ENCODE peak calls at places on chromosomes 11 and 22, in seven cellular contexts. W, I, Q, R, M, T and V are unnamed samples.
A peak's percentile ranks its signal among the peaks of the same experiment; 100 is the strongest.

GRCh38 chr11:75734491-75735180 is 17.0 kb downstream of the MOGAT2 start:
- DNase-seq in W (no peak), I (no peak), Q (no peak), R (no peak), M (no peak), T (peak; percentile 4), V (no peak)

GRCh38 chr11:324131-324530 is 3.5 kb upstream of the IFITM3 start:
- DNase-seq in W (no peak), I (no peak), Q (no peak), R (no peak), M (no peak), T (no peak), V (no peak)

GRCh38 chr11:126355926-126356897 is 726 bp downstream of the ST3GAL4 start:
- DNase-seq in W (peak; percentile 66), I (no peak), Q (no peak), R (peak; percentile 47), M (no peak), T (peak; percentile 46), V (no peak)

GRCh38 chr11:8679006-8679405 is 3.5 kb downstream of the TRIM66 start:
- DNase-seq in W (no peak), I (no peak), Q (no peak), R (no peak), M (no peak), T (no peak), V (no peak)

GRCh38 chr11:122140535-122140934 is 24.5 kb upstream of the BLID start:
- DNase-seq in W (no peak), I (no peak), Q (no peak), R (no peak), M (no peak), T (no peak), V (no peak)

GRCh38 chr11:34840736-34841386 is 75.3 kb downstream of the APIP start:
- DNase-seq in W (no peak), I (peak; percentile 55), Q (peak; percentile 8), R (no peak), M (no peak), T (peak; percentile 67), V (no peak)

GRCh38 chr11:8403310-8403709 is 139.6 kb upstream of the LMO1 start:
- DNase-seq in W (no peak), I (no peak), Q (no peak), R (no peak), M (no peak), T (no peak), V (no peak)

GRCh38 chr11:66264893-66265292 is 3.5 kb upstream of the RAB1B start:
- DNase-seq in W (no peak), I (peak; percentile 85), Q (no peak), R (no peak), M (no peak), T (peak; percentile 41), V (no peak)

GRCh38 chr11:13111813-13112130 is 102.7 kb downstream of the RASSF10 start:
- DNase-seq in W (no peak), I (no peak), Q (no peak), R (no peak), M (no peak), T (no peak), V (no peak)

GRCh38 chr22:45296628-45297297 is 12.0 kb downstream of the UPK3A start:
- DNase-seq in W (no peak), I (no peak), Q (peak; percentile 71), R (no peak), M (no peak), T (peak; percentile 35), V (peak; percentile 37)

GRCh38 chr22:19361501-19362103 is 69.9 kb downstream of the HIRA start:
- DNase-seq in W (no peak), I (no peak), Q (no peak), R (no peak), M (no peak), T (peak; percentile 83), V (no peak)

GRCh38 chr22:49494555-49494954 is 333.1 kb downstream of the BRD1 start:
- DNase-seq in W (no peak), I (no peak), Q (no peak), R (no peak), M (no peak), T (no peak), V (no peak)
- H3K9me3 ChIP-seq in W (no peaks in the 10 kb centered on the region), I (no peaks in the 10 kb centered on the region), Q (no peaks in the 10 kb centered on the region), R (no peaks in the 10 kb centered on the region), M (no peaks in the 10 kb centered on the region), T (no peaks in the 10 kb centered on the region), V (no peaks in the 10 kb centered on the region)

GRCh38 chr11:55342901-55343300 is at the start of gene OR4A16:
- DNase-seq in W (no peak), I (no peak), Q (no peak), R (no peak), M (no peak), T (no peak), V (no peak)

GRCh38 chr11:55345306-55345705 is 2.3 kb downstream of the OR4A16 start:
- DNase-seq in W (no peak), I (no peak), Q (no peak), R (no peak), M (no peak), T (no peak), V (no peak)
- H3K9me3 ChIP-seq in W (no peaks in the 10 kb centered on the region), I (peaks cover 65% of the 10 kb centered on the region), Q (peaks cover 6% of the 10 kb centered on the region), R (no peaks in the 10 kb centered on the region), M (no peaks in the 10 kb centered on the region), T (peaks cover 5% of the 10 kb centered on the region), V (peaks cover 17% of the 10 kb centered on the region)

DNA sequence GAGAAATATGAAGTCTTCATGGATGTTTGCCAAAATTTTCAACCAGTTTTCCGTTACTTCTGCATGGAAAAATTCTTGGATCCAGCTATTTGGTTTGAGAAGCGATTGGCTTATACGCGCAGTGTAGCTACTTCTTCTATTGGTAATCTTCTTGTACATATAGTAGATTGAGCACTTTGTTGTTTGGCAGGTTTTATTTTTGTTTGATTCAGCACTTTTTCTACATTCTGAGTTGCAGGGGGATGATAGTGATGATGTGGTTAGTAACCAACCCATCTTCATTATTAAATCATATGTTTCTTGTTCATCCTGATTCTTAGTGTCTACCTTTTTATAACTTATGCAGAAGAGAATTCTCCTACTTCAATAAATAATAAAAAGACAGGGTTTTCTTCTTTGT is 121.6 kb downstream of the C11orf65 start:
- DNase-seq in W (no peak), I (no peak), Q (no peak), R (no peak), M (no peak), T (no peak), V (no peak)
- H3K9me3 ChIP-seq in W (no peaks in the 10 kb centered on the region), I (no peaks in the 10 kb centered on the region), Q (no peaks in the 10 kb centered on the region), R (no peaks in the 10 kb centered on the region), M (no peaks in the 10 kb centered on the region), T (no peaks in the 10 kb centered on the region), V (no peaks in the 10 kb centered on the region)

GRCh38 chr22:22454997-22455396 is 53.5 kb downstream of the ZNF280B start:
- DNase-seq in W (no peak), I (no peak), Q (no peak), R (no peak), M (no peak), T (no peak), V (no peak)
- H3K9me3 ChIP-seq in W (peaks cover 33% of the 10 kb centered on the region), I (peaks cover 26% of the 10 kb centered on the region), Q (peaks cover 43% of the 10 kb centered on the region), R (peaks cover 13% of the 10 kb centered on the region), M (no peaks in the 10 kb centered on the region), T (peaks cover 36% of the 10 kb centered on the region), V (peaks cover 44% of the 10 kb centered on the region)

DNA sequence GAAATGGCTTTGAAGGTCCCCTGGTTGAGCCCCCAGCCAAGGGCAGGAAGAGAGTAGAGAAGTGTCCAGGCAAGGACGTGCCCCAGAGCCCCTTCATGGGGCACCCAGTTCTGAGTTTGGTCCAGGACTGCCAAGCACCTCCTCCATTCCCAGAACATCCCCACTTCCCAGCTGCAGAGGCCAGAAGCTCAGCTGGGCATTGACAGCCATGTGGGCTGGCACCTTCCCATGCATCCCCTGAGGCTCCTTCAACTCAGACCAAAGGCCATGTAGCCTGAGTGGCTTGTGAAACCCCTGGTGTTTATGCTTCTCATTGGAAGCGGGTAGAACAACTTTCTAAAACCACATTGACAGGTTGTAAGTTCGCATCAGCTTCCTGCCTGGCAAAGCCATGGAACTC is 789.6 kb downstream of the TBC1D22A start:
- DNase-seq in W (no peak), I (no peak), Q (no peak), R (no peak), M (no peak), T (no peak), V (no peak)
- H3K9me3 ChIP-seq in W (no peaks in the 10 kb centered on the region), I (peaks cover 82% of the 10 kb centered on the region), Q (no peaks in the 10 kb centered on the region), R (no peaks in the 10 kb centered on the region), M (no peaks in the 10 kb centered on the region), T (no peaks in the 10 kb centered on the region), V (no peaks in the 10 kb centered on the region)

DNA sequence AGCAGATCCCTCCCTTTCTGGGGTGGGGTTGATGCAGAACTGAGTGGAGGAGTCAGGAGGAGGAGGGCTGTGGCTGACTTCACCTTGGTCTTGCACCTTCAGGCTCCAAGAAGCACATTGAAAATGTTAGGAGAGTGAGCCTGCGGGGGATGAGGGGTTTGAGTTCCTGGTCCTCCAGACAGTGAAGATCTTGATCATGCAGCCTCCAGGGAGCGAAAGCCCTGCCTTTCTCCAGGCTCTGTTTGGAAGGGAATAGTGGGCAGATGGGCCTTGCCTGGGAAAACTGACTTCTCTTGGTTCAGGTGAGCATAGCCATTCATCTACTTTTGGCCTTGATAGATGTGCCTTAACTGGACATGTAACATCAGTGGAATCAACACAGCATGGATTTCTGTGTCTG is 267.6 kb upstream of the B3GAT1 start:
- DNase-seq in W (no peak), I (no peak), Q (no peak), R (no peak), M (no peak), T (no peak), V (no peak)
- H3K9me3 ChIP-seq in W (no peaks in the 10 kb centered on the region), I (no peaks in the 10 kb centered on the region), Q (no peaks in the 10 kb centered on the region), R (no peaks in the 10 kb centered on the region), M (no peaks in the 10 kb centered on the region), T (no peaks in the 10 kb centered on the region), V (no peaks in the 10 kb centered on the region)

GRCh38 chr11:3243880-3244279 is 11.7 kb upstream of the MRGPRE start:
- DNase-seq in W (no peak), I (no peak), Q (no peak), R (no peak), M (no peak), T (no peak), V (no peak)
- H3K9me3 ChIP-seq in W (no peaks in the 10 kb centered on the region), I (peaks cover 8% of the 10 kb centered on the region), Q (no peaks in the 10 kb centered on the region), R (no peaks in the 10 kb centered on the region), M (no peaks in the 10 kb centered on the region), T (no peaks in the 10 kb centered on the region), V (no peaks in the 10 kb centered on the region)

GRCh38 chr22:48838846-48839730 is 988.6 kb downstream of the BRD1 start:
- DNase-seq in W (no peak), I (no peak), Q (no peak), R (no peak), M (no peak), T (peak; percentile 38), V (no peak)
- H3K9me3 ChIP-seq in W (no peaks in the 10 kb centered on the region), I (no peaks in the 10 kb centered on the region), Q (no peaks in the 10 kb centered on the region), R (no peaks in the 10 kb centered on the region), M (no peaks in the 10 kb centered on the region), T (peaks cover under 1% of the 10 kb centered on the region), V (no peaks in the 10 kb centered on the region)